ENCODE peak calls at places on chromosomes 4 and X, in five cellular contexts. One of them, this sample, is unnamed.

GRCh38 chr4:169791527-169792156 is 33.9 kb upstream of the HPF1 start:
- DNase-seq in GM23338: peak
- DNase-seq in PC-3: peak
- DNase-seq in SK-N-SH: peak
- DNase-seq in GM23248: peak
- DNase-seq in this sample: no peak

GRCh38 chrX:54794795-54795194 is 3.3 kb downstream of the ITIH6 start:
- DNase-seq in GM23338: no peak
- DNase-seq in SK-N-SH: no peak
- DNase-seq in GM23248: no peak
- DNase-seq in PC-3: no peak
- DNase-seq in this sample: no peak

GRCh38 chr4:103498161-103499070 is 221.4 kb downstream of the TACR3 start:
- DNase-seq in GM23248: peak
- DNase-seq in GM23338: no peak
- DNase-seq in SK-N-SH: no peak
- DNase-seq in PC-3: peak
- DNase-seq in this sample: no peak

GRCh38 chrX:15512401-15512965 is 11.9 kb downstream of the BMX start:
- DNase-seq in GM23338: no peak
- DNase-seq in PC-3: peak
- DNase-seq in SK-N-SH: no peak
- DNase-seq in GM23248: peak
- DNase-seq in this sample: no peak

GRCh38 chrX:42094208-42094607 is 170.9 kb upstream of the CASK start:
- DNase-seq in GM23248: peak
- DNase-seq in SK-N-SH: no peak
- DNase-seq in GM23338: no peak
- DNase-seq in PC-3: peak
- DNase-seq in this sample: no peak

GRCh38 chr4:138007572-138007971 is 234.6 kb downstream of the SLC7A11 start:
- DNase-seq in PC-3: peak
- DNase-seq in GM23248: peak
- DNase-seq in SK-N-SH: peak
- DNase-seq in GM23338: peak
- DNase-seq in this sample: no peak

GRCh38 chrX:97027384-97027922 is 143.7 kb downstream of the RPA4 start:
- DNase-seq in PC-3: no peak
- DNase-seq in GM23248: no peak
- DNase-seq in SK-N-SH: no peak
- DNase-seq in GM23338: peak
- DNase-seq in this sample: no peak

GRCh38 chr4:40057540-40058091 is 966 bp downstream of the N4BP2 start:
- DNase-seq in GM23338: peak
- DNase-seq in GM23248: peak
- DNase-seq in SK-N-SH: peak
- DNase-seq in PC-3: peak
- DNase-seq in this sample: peak

GRCh38 chr4:81826336-81826735 is 354.6 kb upstream of the RASGEF1B start:
- DNase-seq in PC-3: no peak
- DNase-seq in GM23248: no peak
- DNase-seq in GM23338: no peak
- DNase-seq in SK-N-SH: no peak
- DNase-seq in this sample: no peak
- TF ChIP-seq EZH2phosphoT487 in PC-3: no peak
- TF ChIP-seq EZH2phosphoT487 in GM23248: no peak
- TF ChIP-seq EZH2phosphoT487 in GM23338: no peak
- TF ChIP-seq EZH2phosphoT487 in SK-N-SH: no peak
- TF ChIP-seq EZH2phosphoT487 in this sample: no peak

GRCh38 chr4:148026022-148026421 is 294.1 kb downstream of the ARHGAP10 start:
- DNase-seq in PC-3: no peak
- DNase-seq in GM23338: no peak
- DNase-seq in SK-N-SH: no peak
- DNase-seq in GM23248: peak
- DNase-seq in this sample: no peak

GRCh38 chr4:148034821-148035220 is 302.9 kb downstream of the ARHGAP10 start:
- DNase-seq in SK-N-SH: no peak
- DNase-seq in GM23338: no peak
- DNase-seq in GM23248: no peak
- DNase-seq in PC-3: no peak
- DNase-seq in this sample: no peak

GRCh38 chr4:148029781-148030180 is 297.9 kb downstream of the ARHGAP10 start:
- DNase-seq in PC-3: no peak
- DNase-seq in GM23338: no peak
- DNase-seq in GM23248: no peak
- DNase-seq in SK-N-SH: no peak
- DNase-seq in this sample: no peak

DNA sequence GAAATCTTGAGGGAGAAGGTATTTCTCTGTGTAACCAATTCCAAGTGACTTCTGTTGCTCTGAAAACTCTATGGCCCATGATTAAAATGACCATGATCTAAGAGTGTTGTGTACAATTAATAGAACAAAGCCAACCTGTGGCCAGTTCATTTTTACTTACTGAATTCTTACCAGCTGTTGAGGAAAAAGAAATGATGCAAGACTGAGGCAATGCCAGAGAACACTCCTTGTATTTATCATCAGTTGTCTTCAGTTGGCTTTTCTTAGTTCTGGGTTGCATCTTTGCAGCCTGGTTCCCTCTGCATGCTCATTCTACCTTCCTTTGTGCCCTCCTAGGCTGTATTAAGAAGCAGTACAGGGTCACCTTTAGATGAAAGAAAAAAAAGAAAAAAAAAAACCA is 298.6 kb downstream of the ARHGAP10 start:
- DNase-seq in SK-N-SH: no peak
- DNase-seq in GM23248: peak
- DNase-seq in PC-3: no peak
- DNase-seq in GM23338: no peak
- DNase-seq in this sample: no peak
- TF ChIP-seq EZH2phosphoT487 in SK-N-SH: no peak
- TF ChIP-seq EZH2phosphoT487 in GM23248: no peak
- TF ChIP-seq EZH2phosphoT487 in PC-3: no peak
- TF ChIP-seq EZH2phosphoT487 in GM23338: no peak
- TF ChIP-seq EZH2phosphoT487 in this sample: no peak

DNA sequence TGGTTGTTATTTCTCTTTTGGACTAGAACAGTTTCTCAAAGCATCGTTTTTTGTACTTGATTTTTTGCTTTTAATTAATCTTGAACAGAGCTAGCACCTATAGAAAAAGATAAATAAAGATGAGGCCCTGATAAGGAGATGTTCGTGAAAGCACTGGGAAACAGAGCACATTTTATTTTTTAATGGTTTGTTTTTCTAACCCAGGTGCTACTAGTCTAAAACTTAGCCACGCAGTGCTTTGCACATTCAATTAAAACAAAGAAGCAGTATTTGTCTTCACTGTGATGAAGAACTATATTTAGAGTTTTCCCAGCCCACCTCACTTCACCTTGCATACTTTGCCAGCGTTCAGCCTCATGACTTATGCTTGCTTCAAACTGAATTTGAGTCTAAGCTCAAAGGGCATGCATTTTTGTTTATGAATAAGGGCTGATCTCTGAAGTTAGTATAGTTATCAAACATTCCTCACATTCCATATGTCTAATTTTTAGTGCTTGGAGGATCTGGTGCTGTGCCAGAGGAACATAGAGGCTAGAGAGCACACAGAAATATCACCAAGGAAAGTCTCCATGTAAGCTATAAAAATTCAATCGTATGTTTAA is 76.7 kb downstream of the WWC2 start:
- DNase-seq in SK-N-SH: no peak
- DNase-seq in GM23248: peak
- DNase-seq in GM23338: no peak
- DNase-seq in PC-3: peak
- DNase-seq in this sample: no peak
- TF ChIP-seq EZH2phosphoT487 in SK-N-SH: no peak
- TF ChIP-seq EZH2phosphoT487 in GM23248: no peak
- TF ChIP-seq EZH2phosphoT487 in GM23338: no peak
- TF ChIP-seq EZH2phosphoT487 in PC-3: no peak
- TF ChIP-seq EZH2phosphoT487 in this sample: no peak

GRCh38 chrX:45623266-45623665 is 422.6 kb upstream of the DIPK2B start:
- DNase-seq in GM23338: no peak
- DNase-seq in GM23248: peak
- DNase-seq in PC-3: peak
- DNase-seq in SK-N-SH: no peak
- DNase-seq in this sample: no peak
- TF ChIP-seq EZH2phosphoT487 in GM23338: no peak
- TF ChIP-seq EZH2phosphoT487 in GM23248: no peak
- TF ChIP-seq EZH2phosphoT487 in PC-3: no peak
- TF ChIP-seq EZH2phosphoT487 in SK-N-SH: no peak
- TF ChIP-seq EZH2phosphoT487 in this sample: no peak

GRCh38 chrX:40303256-40304077 is 205.7 kb upstream of the BCOR start:
- DNase-seq in GM23338: no peak
- DNase-seq in SK-N-SH: no peak
- DNase-seq in GM23248: no peak
- DNase-seq in PC-3: no peak
- DNase-seq in this sample: no peak
- TF ChIP-seq EZH2phosphoT487 in GM23338: no peak
- TF ChIP-seq EZH2phosphoT487 in SK-N-SH: no peak
- TF ChIP-seq EZH2phosphoT487 in GM23248: no peak
- TF ChIP-seq EZH2phosphoT487 in PC-3: no peak
- TF ChIP-seq EZH2phosphoT487 in this sample: no peak

DNA sequence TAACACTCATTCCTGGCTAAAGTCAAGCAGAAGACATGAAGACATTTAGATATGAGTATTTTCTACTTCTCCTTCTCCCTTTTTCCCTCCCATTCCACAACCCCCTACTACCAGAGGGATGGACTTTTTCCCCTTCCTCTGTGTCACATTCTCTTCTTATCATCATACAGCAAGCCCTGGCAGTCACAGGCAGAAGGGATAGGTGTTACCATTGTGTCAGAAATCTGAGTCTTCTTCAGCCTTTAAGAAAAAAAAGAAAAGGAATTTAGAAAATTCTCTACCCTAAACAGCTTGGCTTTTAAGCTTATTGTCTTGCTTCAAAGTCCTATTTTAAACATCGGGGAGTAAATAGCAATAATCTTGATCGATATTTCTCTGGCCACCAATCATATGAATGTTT is 30.8 kb upstream of the ADH1C start:
- DNase-seq in PC-3: no peak
- DNase-seq in GM23338: no peak
- DNase-seq in SK-N-SH: no peak
- DNase-seq in GM23248: peak
- DNase-seq in this sample: no peak
- TF ChIP-seq EZH2phosphoT487 in PC-3: no peak
- TF ChIP-seq EZH2phosphoT487 in GM23338: no peak
- TF ChIP-seq EZH2phosphoT487 in SK-N-SH: no peak
- TF ChIP-seq EZH2phosphoT487 in GM23248: no peak
- TF ChIP-seq EZH2phosphoT487 in this sample: no peak